ENCODE peak calls at places on chromosomes 3 and 15, in six cellular contexts. R is WTC11, B is H1, H is HCT116, K is HepG2, Q is GM12878. I is an unnamed sample.

GRCh38 chr15:62110000-62110851 is 43.4 kb downstream of the C2CD4A start:
- DNase-seq in B (no peak), Q (no peak), K (no peak), R (no peak), H (no peak), I (no peak)

GRCh38 chr15:78225783-78226541 is 8.4 kb downstream of the ACSBG1 start:
- DNase-seq in Q (peak), B (no peak), H (no peak), R (no peak), K (no peak), I (no peak)

GRCh38 chr15:77830041-77830440 is 197.3 kb upstream of the LINGO1 start:
- DNase-seq in K (no peak), Q (no peak), R (no peak), B (no peak), H (peak), I (no peak)

GRCh38 chr15:73994912-73995622 is 551 bp downstream of the PML start:
- DNase-seq in H (no peak), B (no peak), K (no peak), Q (no peak), R (no peak), I (peak)

GRCh38 chr15:85168642-85169173 is 187.1 kb downstream of the PDE8A start:
- DNase-seq in B (peak), H (peak), Q (no peak), R (peak), K (peak), I (peak)

GRCh38 chr15:98025237-98025636 is 64.7 kb downstream of the ARRDC4 start:
- DNase-seq in R (no peak), K (no peak), H (no peak), B (no peak), Q (no peak), I (no peak)

GRCh38 chr3:110126065-110126464 is 788.7 kb upstream of the DPPA4 start:
- DNase-seq in H (no peak), B (no peak), R (peak), Q (no peak), K (no peak), I (no peak)

GRCh38 chr15:100833432-100834389 is 45.9 kb upstream of the ALDH1A3 start:
- DNase-seq in K (no peak), R (no peak), H (no peak), Q (no peak), B (no peak), I (no peak)

GRCh38 chr15:74347757-74348250 is 19.6 kb downstream of the CYP11A1 start:
- DNase-seq in Q (no peak), R (peak), H (no peak), B (no peak), K (no peak), I (no peak)

GRCh38 chr3:112686360-112686759 is 45.4 kb upstream of the CCDC80 start:
- DNase-seq in K (no peak), H (no peak), R (no peak), B (no peak), Q (no peak), I (no peak)

GRCh38 chr15:42802168-42802567 is 65.2 kb upstream of the CDAN1 start:
- DNase-seq in Q (no peak), B (no peak), R (no peak), H (no peak), K (no peak), I (no peak)

GRCh38 chr3:5058463-5058862 is 63.6 kb upstream of the ARL8B start:
- DNase-seq in K (no peak), Q (no peak), H (no peak), R (no peak), B (no peak), I (no peak)

GRCh38 chr3:86890997-86891396 is 100.0 kb downstream of the VGLL3 start:
- DNase-seq in K (no peak), B (no peak), H (no peak), R (no peak), Q (no peak), I (no peak)

GRCh38 chr15:21267686-21268395 is 172.5 kb downstream of the POTEB3 start:
- DNase-seq in B (no peak), Q (no peak), H (no peak), K (no peak), R (no peak), I (no peak)

GRCh38 chr3:40524571-40525285 is at the start of gene ZNF621:
- DNase-seq in Q (peak), H (peak), K (peak), B (peak), R (peak), I (peak)

GRCh38 chr15:78055923-78056713 is 21.4 kb downstream of the TBC1D2B start:
- DNase-seq in K (peak), R (peak), B (no peak), Q (no peak), H (no peak), I (no peak)

GRCh38 chr15:71494565-71494964 is 315.8 kb upstream of the NR2E3 start:
- DNase-seq in H (no peak), Q (no peak), R (no peak), K (no peak), B (no peak), I (no peak)

GRCh38 chr3:37086918-37087317 is 87.5 kb downstream of the LRRFIP2 start:
- DNase-seq in K (no peak), Q (no peak), R (no peak), H (no peak), B (no peak), I (no peak)

GRCh38 chr15:69450968-69451695 is 1.5 kb upstream of the RPLP1 start:
- DNase-seq in H (no peak), B (no peak), Q (no peak), K (peak), R (no peak), I (no peak)

GRCh38 chr3:183533410-183534132 is 21.9 kb downstream of the KLHL6 start:
- DNase-seq in R (peak), Q (no peak), H (no peak), K (no peak), B (no peak), I (peak)

GRCh38 chr3:12239301-12239700 is 49.6 kb upstream of the PPARG start:
- DNase-seq in Q (no peak), K (no peak), R (no peak), B (no peak), H (no peak), I (no peak)

GRCh38 chr15:75031773-75032302 is 8.4 kb downstream of the PPCDC start:
- DNase-seq in B (no peak), Q (no peak), R (no peak), H (no peak), K (no peak), I (no peak)

GRCh38 chr15:52233405-52233804 is 42.2 kb upstream of the GNB5 start:
- DNase-seq in R (no peak), Q (no peak), K (no peak), H (no peak), B (no peak), I (no peak)
- TF ChIP-seq ATF3 in R (no peak), Q (no peak), K (no peak), H (no peak), B (no peak), I (no peak)

DNA sequence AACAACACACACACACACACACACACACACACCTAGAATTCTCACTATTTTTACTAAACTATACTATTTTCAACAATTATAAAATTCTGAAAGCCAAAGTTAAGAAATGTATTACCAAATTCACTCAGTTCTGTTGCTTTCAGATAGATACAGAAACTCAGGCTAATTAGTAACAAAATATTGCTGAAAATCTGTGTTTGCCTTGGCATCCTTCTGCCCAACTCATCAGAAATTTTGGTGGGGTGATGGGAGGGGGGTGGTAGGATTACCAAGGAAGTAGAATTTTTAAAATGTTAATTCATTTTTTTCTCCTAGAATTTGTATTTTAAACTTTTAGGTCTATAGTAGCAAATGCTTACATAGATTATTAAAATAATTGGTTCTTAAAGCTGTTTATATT is 2.7 kb upstream of the CPOX start:
- DNase-seq in K (no peak), B (no peak), Q (no peak), H (no peak), R (no peak), I (no peak)
- TF ChIP-seq ATF3 in K (no peak), B (no peak), Q (no peak), H (no peak), R (no peak), I (no peak)

DNA sequence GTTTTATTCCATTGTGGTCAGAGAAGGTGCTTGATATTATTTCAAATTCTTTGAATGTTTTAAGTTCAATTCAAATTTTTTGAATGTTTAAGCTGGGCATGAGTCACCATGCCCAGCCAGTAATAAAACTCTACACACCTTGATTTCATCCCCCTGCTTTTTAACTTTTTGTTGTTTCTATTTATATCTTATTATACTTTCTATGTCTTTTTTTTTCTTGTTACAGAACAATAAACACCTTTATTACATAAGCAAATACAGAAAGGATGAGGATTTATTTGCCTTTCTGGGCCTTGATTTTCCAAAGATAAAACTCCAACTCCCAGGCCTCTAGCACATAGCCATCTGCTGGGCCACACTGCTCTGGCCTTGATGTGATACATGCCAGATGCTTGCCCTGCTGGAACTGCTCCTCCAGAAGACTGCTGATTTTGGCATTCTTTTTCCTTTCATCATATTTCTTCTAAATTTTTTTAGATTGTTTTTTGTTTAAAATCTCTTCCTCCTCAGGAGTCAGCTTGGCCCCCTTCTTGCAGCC is 14.0 kb downstream of the DNAH12 start:
- DNase-seq in Q (no peak), R (no peak), H (no peak), K (no peak), B (no peak), I (no peak)
- TF ChIP-seq ATF3 in Q (no peak), R (no peak), H (no peak), K (no peak), B (no peak), I (no peak)

DNA sequence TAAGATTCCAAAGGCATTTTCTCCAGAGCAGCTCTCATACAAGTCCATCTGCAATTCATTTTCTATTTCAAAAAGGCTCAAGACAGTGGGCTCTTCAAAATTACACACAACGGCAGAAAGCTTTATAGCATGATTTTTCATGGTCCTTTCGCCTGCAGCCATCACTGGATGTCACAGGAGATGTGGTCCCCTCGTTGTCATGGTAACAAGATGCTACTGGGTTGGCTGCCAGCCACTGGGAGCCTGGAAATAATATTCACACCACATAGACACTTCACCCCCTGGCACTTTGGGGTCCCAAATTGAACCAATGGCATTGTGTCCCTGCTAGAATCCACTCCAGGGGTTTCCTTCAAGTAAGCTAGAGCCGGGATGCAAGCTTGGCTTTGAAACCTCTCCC is 512.5 kb upstream of the ADAMTS9 start:
- DNase-seq in B (no peak), K (no peak), R (no peak), H (no peak), Q (no peak), I (no peak)
- TF ChIP-seq ATF3 in B (no peak), K (no peak), R (no peak), H (no peak), Q (no peak), I (no peak)